ENCODE peak calls at places on chromosomes 5 and 9, in nine cellular contexts. One of them, this sample, is unnamed.

GRCh38 chr5:36875789-36876388 is 680 bp upstream of the NIPBL start:
- DNase-seq in A673: peak
- DNase-seq in heart right ventricle: peak
- DNase-seq in sigmoid colon: peak
- DNase-seq in IMR-90: peak
- DNase-seq in naive thymus-derived CD4-positive, alpha-beta T cell: peak
- DNase-seq in ovary: peak
- DNase-seq in OCI-LY7: peak
- DNase-seq in RWPE1: peak
- DNase-seq in this sample: peak

GRCh38 chr5:39523821-39524220 is 99.0 kb upstream of the DAB2 start:
- DNase-seq in sigmoid colon: no peak
- DNase-seq in IMR-90: peak
- DNase-seq in ovary: no peak
- DNase-seq in RWPE1: no peak
- DNase-seq in OCI-LY7: no peak
- DNase-seq in naive thymus-derived CD4-positive, alpha-beta T cell: no peak
- DNase-seq in A673: no peak
- DNase-seq in heart right ventricle: no peak
- DNase-seq in this sample: no peak

GRCh38 chr5:127696688-127697087 is 6.5 kb upstream of the CCDC192 start:
- DNase-seq in heart right ventricle: no peak
- DNase-seq in sigmoid colon: no peak
- DNase-seq in RWPE1: no peak
- DNase-seq in ovary: no peak
- DNase-seq in A673: no peak
- DNase-seq in naive thymus-derived CD4-positive, alpha-beta T cell: no peak
- DNase-seq in IMR-90: peak
- DNase-seq in OCI-LY7: no peak
- DNase-seq in this sample: no peak

GRCh38 chr5:150918613-150919012 is 13.8 kb upstream of the ZNF300 start:
- DNase-seq in RWPE1: no peak
- DNase-seq in A673: peak
- DNase-seq in heart right ventricle: no peak
- DNase-seq in OCI-LY7: no peak
- DNase-seq in ovary: no peak
- DNase-seq in sigmoid colon: no peak
- DNase-seq in IMR-90: peak
- DNase-seq in naive thymus-derived CD4-positive, alpha-beta T cell: no peak
- DNase-seq in this sample: no peak

GRCh38 chr5:154762700-154763099 is 7.5 kb downstream of the LARP1 start:
- DNase-seq in sigmoid colon: no peak
- DNase-seq in naive thymus-derived CD4-positive, alpha-beta T cell: no peak
- DNase-seq in IMR-90: no peak
- DNase-seq in ovary: no peak
- DNase-seq in heart right ventricle: no peak
- DNase-seq in RWPE1: no peak
- DNase-seq in OCI-LY7: no peak
- DNase-seq in A673: no peak
- DNase-seq in this sample: no peak

GRCh38 chr9:89461302-89461701 is 36.6 kb downstream of the SEMA4D start:
- DNase-seq in RWPE1: peak
- DNase-seq in IMR-90: peak
- DNase-seq in naive thymus-derived CD4-positive, alpha-beta T cell: no peak
- DNase-seq in OCI-LY7: no peak
- DNase-seq in ovary: no peak
- DNase-seq in heart right ventricle: no peak
- DNase-seq in A673: no peak
- DNase-seq in sigmoid colon: no peak
- DNase-seq in this sample: no peak

GRCh38 chr9:122941560-122942234 is 877 bp downstream of the RABGAP1 start:
- DNase-seq in heart right ventricle: no peak
- DNase-seq in ovary: no peak
- DNase-seq in sigmoid colon: peak
- DNase-seq in A673: no peak
- DNase-seq in OCI-LY7: no peak
- DNase-seq in IMR-90: peak
- DNase-seq in RWPE1: peak
- DNase-seq in naive thymus-derived CD4-positive, alpha-beta T cell: no peak
- DNase-seq in this sample: no peak

GRCh38 chr5:134503088-134503936 is 22.2 kb upstream of the JADE2 start:
- DNase-seq in sigmoid colon: peak
- DNase-seq in heart right ventricle: peak
- DNase-seq in IMR-90: peak
- DNase-seq in naive thymus-derived CD4-positive, alpha-beta T cell: peak
- DNase-seq in ovary: peak
- DNase-seq in A673: peak
- DNase-seq in RWPE1: peak
- DNase-seq in OCI-LY7: no peak
- DNase-seq in this sample: peak

GRCh38 chr9:2290382-2290781 is 275.2 kb downstream of the SMARCA2 start:
- DNase-seq in naive thymus-derived CD4-positive, alpha-beta T cell: no peak
- DNase-seq in RWPE1: no peak
- DNase-seq in IMR-90: no peak
- DNase-seq in sigmoid colon: no peak
- DNase-seq in A673: no peak
- DNase-seq in heart right ventricle: no peak
- DNase-seq in OCI-LY7: no peak
- DNase-seq in ovary: no peak
- DNase-seq in this sample: no peak

GRCh38 chr9:93288891-93289883 is 105.2 kb downstream of the WNK2 start:
- DNase-seq in heart right ventricle: no peak
- DNase-seq in RWPE1: peak
- DNase-seq in sigmoid colon: no peak
- DNase-seq in ovary: peak
- DNase-seq in OCI-LY7: no peak
- DNase-seq in IMR-90: peak
- DNase-seq in naive thymus-derived CD4-positive, alpha-beta T cell: no peak
- DNase-seq in A673: no peak
- DNase-seq in this sample: no peak

GRCh38 chr9:16575142-16575877 is 295.2 kb downstream of the BNC2 start:
- DNase-seq in A673: no peak
- DNase-seq in IMR-90: no peak
- DNase-seq in sigmoid colon: no peak
- DNase-seq in ovary: no peak
- DNase-seq in RWPE1: no peak
- DNase-seq in heart right ventricle: no peak
- DNase-seq in naive thymus-derived CD4-positive, alpha-beta T cell: no peak
- DNase-seq in OCI-LY7: no peak
- DNase-seq in this sample: no peak

GRCh38 chr9:124206391-124206790 is 51.4 kb upstream of the NEK6 start:
- DNase-seq in A673: no peak
- DNase-seq in RWPE1: no peak
- DNase-seq in OCI-LY7: peak
- DNase-seq in ovary: no peak
- DNase-seq in IMR-90: no peak
- DNase-seq in sigmoid colon: no peak
- DNase-seq in naive thymus-derived CD4-positive, alpha-beta T cell: no peak
- DNase-seq in heart right ventricle: no peak
- DNase-seq in this sample: no peak

GRCh38 chr5:106875591-106876297 is 795.0 kb downstream of the EFNA5 start:
- DNase-seq in naive thymus-derived CD4-positive, alpha-beta T cell: no peak
- DNase-seq in A673: peak
- DNase-seq in ovary: no peak
- DNase-seq in IMR-90: peak
- DNase-seq in sigmoid colon: no peak
- DNase-seq in heart right ventricle: no peak
- DNase-seq in OCI-LY7: peak
- DNase-seq in RWPE1: no peak
- DNase-seq in this sample: no peak

GRCh38 chr9:95516736-95517558 is at the start of gene PTCH1:
- DNase-seq in sigmoid colon: peak
- DNase-seq in IMR-90: peak
- DNase-seq in OCI-LY7: no peak
- DNase-seq in heart right ventricle: no peak
- DNase-seq in naive thymus-derived CD4-positive, alpha-beta T cell: peak
- DNase-seq in ovary: peak
- DNase-seq in RWPE1: peak
- DNase-seq in A673: peak
- DNase-seq in this sample: no peak

GRCh38 chr5:173310861-173311515 is 17.2 kb downstream of the STC2 start:
- DNase-seq in OCI-LY7: no peak
- DNase-seq in RWPE1: no peak
- DNase-seq in sigmoid colon: peak
- DNase-seq in IMR-90: peak
- DNase-seq in ovary: peak
- DNase-seq in A673: no peak
- DNase-seq in naive thymus-derived CD4-positive, alpha-beta T cell: no peak
- DNase-seq in heart right ventricle: no peak
- DNase-seq in this sample: no peak

GRCh38 chr9:6788175-6789016 is 30.6 kb downstream of the KDM4C start:
- DNase-seq in heart right ventricle: no peak
- DNase-seq in ovary: no peak
- DNase-seq in RWPE1: peak
- DNase-seq in naive thymus-derived CD4-positive, alpha-beta T cell: no peak
- DNase-seq in OCI-LY7: no peak
- DNase-seq in IMR-90: peak
- DNase-seq in A673: peak
- DNase-seq in sigmoid colon: peak
- DNase-seq in this sample: no peak

GRCh38 chr5:180130291-180130869 is 58.8 kb upstream of the RNF130 start:
- DNase-seq in naive thymus-derived CD4-positive, alpha-beta T cell: no peak
- DNase-seq in A673: no peak
- DNase-seq in RWPE1: no peak
- DNase-seq in ovary: peak
- DNase-seq in sigmoid colon: no peak
- DNase-seq in OCI-LY7: no peak
- DNase-seq in IMR-90: no peak
- DNase-seq in heart right ventricle: no peak
- DNase-seq in this sample: peak

GRCh38 chr5:59542841-59543825 is 350.4 kb downstream of the PDE4D start:
- DNase-seq in RWPE1: no peak
- DNase-seq in IMR-90: no peak
- DNase-seq in naive thymus-derived CD4-positive, alpha-beta T cell: no peak
- DNase-seq in OCI-LY7: no peak
- DNase-seq in ovary: no peak
- DNase-seq in A673: no peak
- DNase-seq in sigmoid colon: peak
- DNase-seq in heart right ventricle: peak
- DNase-seq in this sample: no peak
- H3K27ac ChIP-seq in RWPE1: no peak
- H3K27ac ChIP-seq in IMR-90: no peak
- H3K27ac ChIP-seq in naive thymus-derived CD4-positive, alpha-beta T cell: no peak
- H3K27ac ChIP-seq in OCI-LY7: no peak
- H3K27ac ChIP-seq in ovary: no peak
- H3K27ac ChIP-seq in A673: no peak
- H3K27ac ChIP-seq in sigmoid colon: no peak
- H3K27ac ChIP-seq in heart right ventricle: no peak
- H3K27ac ChIP-seq in this sample: peak

DNA sequence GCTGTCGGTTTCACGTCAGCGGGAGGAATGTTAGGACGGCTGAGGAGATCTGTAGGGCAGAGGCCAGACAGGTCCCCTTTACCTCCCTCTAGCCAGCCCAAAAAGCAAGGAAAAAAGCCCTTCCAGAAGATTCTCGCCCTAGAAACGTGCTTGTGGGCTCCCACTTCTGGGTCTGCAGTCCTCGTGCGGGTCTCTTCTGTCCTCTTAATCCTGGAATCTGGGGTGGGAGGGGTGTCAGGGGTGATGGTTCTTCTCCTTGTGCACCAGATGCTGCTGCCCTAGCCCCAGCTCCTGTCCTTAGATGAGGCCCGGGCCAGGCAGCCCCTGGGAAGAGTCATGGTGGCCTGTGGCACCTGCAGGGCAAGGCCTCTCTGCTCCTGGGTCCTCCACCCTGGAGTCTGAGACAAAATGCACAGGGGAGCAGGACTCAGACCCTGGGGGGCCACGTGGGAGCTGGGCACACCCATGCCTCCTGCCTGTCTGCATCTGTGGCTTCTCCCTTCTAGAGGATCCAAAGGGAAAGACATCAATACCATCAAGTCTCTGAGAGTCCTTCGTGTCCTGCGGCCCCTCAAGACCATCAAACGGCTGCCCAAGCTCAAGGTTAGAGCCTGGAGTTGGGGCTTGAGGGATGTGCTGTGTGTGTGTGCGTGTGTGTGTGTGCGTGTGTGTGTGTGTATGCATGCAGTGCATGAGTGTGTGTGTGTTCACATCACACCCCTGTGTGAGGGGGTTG is 174.2 kb downstream of the CACNA1B start:
- DNase-seq in IMR-90: no peak
- DNase-seq in OCI-LY7: no peak
- DNase-seq in ovary: no peak
- DNase-seq in A673: no peak
- DNase-seq in sigmoid colon: peak
- DNase-seq in RWPE1: no peak
- DNase-seq in naive thymus-derived CD4-positive, alpha-beta T cell: peak
- DNase-seq in heart right ventricle: no peak
- DNase-seq in this sample: no peak
- H3K27ac ChIP-seq in IMR-90: no peak
- H3K27ac ChIP-seq in OCI-LY7: no peak
- H3K27ac ChIP-seq in ovary: no peak
- H3K27ac ChIP-seq in A673: no peak
- H3K27ac ChIP-seq in sigmoid colon: no peak
- H3K27ac ChIP-seq in RWPE1: no peak
- H3K27ac ChIP-seq in naive thymus-derived CD4-positive, alpha-beta T cell: no peak
- H3K27ac ChIP-seq in heart right ventricle: no peak
- H3K27ac ChIP-seq in this sample: no peak

DNA sequence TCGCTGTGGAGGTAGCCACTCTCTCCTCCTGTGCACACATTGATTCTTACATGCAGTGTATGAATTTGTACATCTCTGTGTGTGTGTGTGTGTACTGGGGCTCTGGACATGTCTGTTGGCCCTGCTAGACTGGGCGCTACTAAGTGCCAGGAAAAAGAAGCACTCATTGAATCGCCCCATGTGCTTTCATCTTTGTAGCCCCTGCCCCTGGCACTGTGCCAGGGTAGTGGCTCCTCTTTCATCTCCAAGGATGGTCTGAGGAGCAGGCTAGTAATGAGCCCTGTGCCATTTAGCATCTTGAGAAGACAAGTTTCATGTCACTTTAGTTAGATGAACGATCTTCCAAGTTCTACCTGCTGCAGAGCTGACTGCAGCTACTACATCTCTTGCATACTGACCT is 34.4 kb upstream of the EQTN start:
- DNase-seq in ovary: no peak
- DNase-seq in OCI-LY7: no peak
- DNase-seq in IMR-90: no peak
- DNase-seq in RWPE1: no peak
- DNase-seq in sigmoid colon: no peak
- DNase-seq in A673: no peak
- DNase-seq in naive thymus-derived CD4-positive, alpha-beta T cell: no peak
- DNase-seq in heart right ventricle: no peak
- DNase-seq in this sample: no peak
- H3K27ac ChIP-seq in ovary: no peak
- H3K27ac ChIP-seq in OCI-LY7: no peak
- H3K27ac ChIP-seq in IMR-90: no peak
- H3K27ac ChIP-seq in RWPE1: no peak
- H3K27ac ChIP-seq in sigmoid colon: no peak
- H3K27ac ChIP-seq in A673: no peak
- H3K27ac ChIP-seq in naive thymus-derived CD4-positive, alpha-beta T cell: no peak
- H3K27ac ChIP-seq in heart right ventricle: no peak
- H3K27ac ChIP-seq in this sample: no peak

DNA sequence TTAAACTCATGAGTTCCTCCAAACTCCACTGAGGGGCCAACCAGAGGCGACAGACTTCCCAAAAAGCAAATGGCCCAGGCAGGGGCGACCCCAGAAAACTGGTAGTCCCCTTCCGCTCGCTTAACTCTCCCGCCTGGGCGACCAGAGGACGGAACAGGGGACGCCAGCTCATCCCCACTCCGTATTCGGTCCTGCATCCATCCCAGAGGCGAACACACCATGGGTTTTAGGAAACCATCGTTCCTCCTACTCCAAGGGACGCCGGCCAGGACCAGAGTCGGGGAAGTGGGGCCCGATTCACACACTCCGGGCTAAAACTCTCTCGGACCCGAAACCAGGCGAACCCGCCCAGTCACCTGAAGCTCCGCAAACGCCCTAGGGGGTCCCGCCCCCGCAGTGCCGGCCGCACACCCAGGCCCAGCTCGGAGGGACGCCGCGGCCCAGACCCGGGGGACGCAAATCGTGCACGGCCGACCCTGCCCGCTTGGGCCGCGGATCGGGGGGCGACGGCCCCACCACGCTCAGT is 478 bp downstream of the TEX10 start:
- DNase-seq in ovary: no peak
- DNase-seq in OCI-LY7: peak
- DNase-seq in IMR-90: peak
- DNase-seq in naive thymus-derived CD4-positive, alpha-beta T cell: peak
- DNase-seq in RWPE1: peak
- DNase-seq in heart right ventricle: peak
- DNase-seq in A673: peak
- DNase-seq in sigmoid colon: peak
- DNase-seq in this sample: no peak
- H3K27ac ChIP-seq in ovary: peak
- H3K27ac ChIP-seq in OCI-LY7: peak
- H3K27ac ChIP-seq in IMR-90: peak
- H3K27ac ChIP-seq in naive thymus-derived CD4-positive, alpha-beta T cell: peak
- H3K27ac ChIP-seq in RWPE1: peak
- H3K27ac ChIP-seq in heart right ventricle: peak
- H3K27ac ChIP-seq in A673: peak
- H3K27ac ChIP-seq in sigmoid colon: peak
- H3K27ac ChIP-seq in this sample: peak